ENCODE peak calls at places on chromosomes 7 and 10, in six cellular contexts. D is sigmoid colon, R is GM18507, U is mucosa of gallbladder, M is NCI-H187, Z is HCEC 1CT. H is an unnamed sample.

GRCh38 chr7:93147358-93147757 is 827 bp downstream of the SAMD9L start:
- DNase-seq in R (peak; percentile 23), D (peak; percentile 55), U (peak; percentile 12), M (no peak), Z (peak; percentile 57), H (no peak)

GRCh38 chr10:31490858-31491504 is 172.0 kb downstream of the ZEB1 start:
- DNase-seq in Z (peak; percentile 68), D (no peak), U (no peak), R (no peak), M (no peak), H (no peak)

GRCh38 chr7:26144681-26145080 is 7.3 kb upstream of the NFE2L3 start:
- DNase-seq in U (no peak), D (no peak), M (no peak), Z (no peak), R (no peak), H (no peak)

GRCh38 chr10:69057951-69058297 is 30.0 kb upstream of the SRGN start:
- DNase-seq in Z (peak; percentile 62), D (no peak), M (no peak), R (no peak), U (no peak), H (no peak)

GRCh38 chr10:92830478-92831389 is 17.6 kb upstream of the EXOC6 start:
- DNase-seq in U (no peak), Z (no peak), M (no peak), R (no peak), D (no peak), H (no peak)

GRCh38 chr7:39592586-39592985 is 26.4 kb downstream of the YAE1 start:
- DNase-seq in D (no peak), M (no peak), Z (peak; percentile 80), U (no peak), R (no peak), H (no peak)

GRCh38 chr10:17795807-17796596 is 13.1 kb upstream of the MRC1 start:
- DNase-seq in R (no peak), U (no peak), D (no peak), Z (no peak), M (no peak), H (no peak)

GRCh38 chr7:70766694-70767093 is 365.2 kb upstream of the GALNT17 start:
- DNase-seq in Z (no peak), R (no peak), U (no peak), M (no peak), D (no peak), H (no peak)

GRCh38 chr10:96238889-96239624 is 32.3 kb downstream of the BLNK start:
- DNase-seq in R (no peak), D (no peak), Z (no peak), U (no peak), M (no peak), H (no peak)